ENCODE peak calls at places on chromosomes 3 and 15, in ten cellular contexts. H, Y, W, G, B, O, C, E, S and V are unnamed samples.

GRCh38 chr15:45200799-45201556 is 13.2 kb upstream of the SHF start:
- DNase-seq in H (peak; percentile 87), Y (peak; percentile 90), W (peak; percentile 85), G (peak; percentile 83), B (peak; percentile 72), O (peak; percentile 75), C (peak; percentile 85), E (peak; percentile 86), S (no peak), V (peak; percentile 90)

GRCh38 chr15:88193415-88193814 is 63.1 kb downstream of the NTRK3 start:
- DNase-seq in H (no peak), Y (no peak), W (no peak), G (no peak), B (no peak), O (no peak), C (no peak), E (no peak), S (no peak), V (no peak)

GRCh38 chr3:137978328-137978727 is 31.6 kb upstream of the CLDN18 start:
- DNase-seq in H (no peak), Y (no peak), W (no peak), G (no peak), B (no peak), O (no peak), C (no peak), E (no peak), S (no peak), V (no peak)

GRCh38 chr3:40043444-40043755 is 234.0 kb downstream of the MYRIP start:
- DNase-seq in H (no peak), Y (no peak), W (no peak), G (no peak), B (no peak), O (no peak), C (no peak), E (no peak), S (no peak), V (no peak)

GRCh38 chr3:185631508-185632206 is 45.6 kb downstream of the SENP2 start:
- DNase-seq in H (no peak), Y (no peak), W (no peak), G (no peak), B (no peak), O (no peak), C (no peak), E (no peak), S (no peak), V (no peak)

GRCh38 chr3:117238805-117239204 is 529.2 kb downstream of the TUSC7 start:
- DNase-seq in H (no peak), Y (no peak), W (no peak), G (no peak), B (no peak), O (no peak), C (no peak), E (no peak), S (no peak), V (no peak)

GRCh38 chr3:194824676-194825075 is 139.0 kb downstream of the FAM43A start:
- DNase-seq in H (no peak), Y (no peak), W (peak; percentile 75), G (peak; percentile 29), B (no peak), O (no peak), C (no peak), E (no peak), S (no peak), V (no peak)

GRCh38 chr3:94647131-94647530 is 584.3 kb downstream of the NSUN3 start:
- DNase-seq in H (no peak), Y (peak; percentile 45), W (no peak), G (no peak), B (no peak), O (no peak), C (no peak), E (no peak), S (no peak), V (no peak)

GRCh38 chr15:60228096-60228495 is 169.7 kb downstream of the ANXA2 start:
- DNase-seq in H (no peak), Y (no peak), W (no peak), G (no peak), B (no peak), O (no peak), C (no peak), E (no peak), S (no peak), V (no peak)

GRCh38 chr3:39291903-39292329 is 12.1 kb upstream of the CX3CR1 start:
- DNase-seq in H (peak; percentile 59), Y (peak; percentile 58), W (peak; percentile 67), G (peak; percentile 30), B (peak; percentile 50), O (no peak), C (peak; percentile 78), E (peak; percentile 66), S (no peak), V (peak; percentile 61)

GRCh38 chr3:15844889-15845288 is 47.1 kb upstream of the ANKRD28 start:
- DNase-seq in H (no peak), Y (no peak), W (no peak), G (no peak), B (no peak), O (no peak), C (no peak), E (no peak), S (no peak), V (no peak)

GRCh38 chr3:125715651-125716050 is 120.4 kb upstream of the OSBPL11 start:
- DNase-seq in H (no peak), Y (no peak), W (no peak), G (no peak), B (no peak), O (no peak), C (no peak), E (no peak), S (no peak), V (no peak)

GRCh38 chr15:55912982-55913381 is 80.4 kb downstream of the NEDD4 start:
- DNase-seq in H (no peak), Y (no peak), W (no peak), G (no peak), B (no peak), O (no peak), C (no peak), E (no peak), S (no peak), V (no peak)

GRCh38 chr15:55915876-55916567 is 77.4 kb downstream of the NEDD4 start:
- DNase-seq in H (no peak), Y (no peak), W (no peak), G (peak; percentile 56), B (no peak), O (no peak), C (no peak), E (no peak), S (no peak), V (no peak)

GRCh38 chr15:55916666-55917409 is 76.6 kb downstream of the NEDD4 start:
- DNase-seq in H (no peak), Y (peak; percentile 57), W (no peak), G (peak; percentile 91), B (no peak), O (no peak), C (no peak), E (no peak), S (no peak), V (no peak)

GRCh38 chr15:55914446-55914845 is 79.0 kb downstream of the NEDD4 start:
- DNase-seq in H (no peak), Y (no peak), W (no peak), G (no peak), B (no peak), O (no peak), C (no peak), E (no peak), S (no peak), V (no peak)

DNA sequence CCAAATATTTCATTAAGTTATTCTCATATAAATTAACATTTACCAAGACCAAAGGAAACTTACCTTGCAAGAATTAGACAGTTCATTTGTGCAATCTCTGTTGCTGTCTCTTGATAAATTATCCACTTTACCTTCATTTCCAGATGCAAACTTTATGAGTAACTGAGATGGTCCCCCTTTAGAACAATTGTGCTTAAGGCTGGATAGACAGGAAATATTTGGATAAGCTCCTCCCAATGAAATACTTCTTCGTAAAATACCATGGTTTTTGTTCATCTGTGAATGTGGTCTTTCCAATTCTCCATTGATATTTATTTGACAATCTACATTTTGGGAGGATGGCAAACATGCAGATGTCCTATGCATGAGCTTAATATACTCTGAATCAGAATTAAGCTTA is 78.2 kb downstream of the NEDD4 start:
- DNase-seq in H (no peak), Y (no peak), W (no peak), G (no peak), B (no peak), O (no peak), C (no peak), E (no peak), S (no peak), V (no peak)
- H3K4me3 ChIP-seq in H (no peak overlapping the region), Y (peak overlapping the region; percentile 47), W (peak overlapping the region; percentile 60), G (peak overlapping the region; percentile 45), B (no peak overlapping the region), O (no peak overlapping the region), C (no peak overlapping the region), E (no peak overlapping the region), S (no peak overlapping the region), V (no peak overlapping the region)

DNA sequence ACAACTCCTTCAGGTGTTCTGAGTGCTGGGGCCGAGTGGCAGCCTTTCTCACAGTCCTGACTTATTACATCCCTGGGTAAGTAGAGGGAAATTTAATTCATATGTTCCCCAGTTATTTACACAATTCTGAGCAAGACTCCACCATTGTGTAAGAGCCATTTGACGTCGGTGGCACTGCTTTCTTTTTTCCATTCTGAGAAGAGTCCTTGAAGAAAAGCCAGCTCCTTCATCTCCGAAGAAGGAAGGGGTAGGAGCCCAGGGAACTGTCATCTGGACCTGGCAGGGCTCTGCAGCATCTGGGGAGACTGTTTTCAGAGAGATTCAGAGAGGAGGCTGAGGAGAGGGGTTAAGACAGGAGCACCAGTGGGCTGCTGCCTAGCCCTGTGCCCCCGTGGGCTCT is 22.6 kb upstream of the MASP1 start:
- DNase-seq in H (no peak), Y (no peak), W (no peak), G (no peak), B (no peak), O (no peak), C (no peak), E (no peak), S (no peak), V (no peak)
- TF ChIP-seq CTCF in H (no peak), Y (no peak), W (no peak), G (no peak), B (no peak), O (no peak), C (no peak), E (no peak), S (no peak), V (no peak)

GRCh38 chr3:71984843-71985594 is 200.1 kb upstream of the PROK2 start:
- DNase-seq in H (no peak), Y (no peak), W (no peak), G (no peak), B (no peak), O (peak; percentile 97), C (no peak), E (no peak), S (no peak), V (no peak)
- TF ChIP-seq POLR2A in H (no peak), Y (no peak), W (no peak), G (no peak), B (no peak), O (no peak), C (no peak), E (no peak), S (no peak), V (no peak)

DNA sequence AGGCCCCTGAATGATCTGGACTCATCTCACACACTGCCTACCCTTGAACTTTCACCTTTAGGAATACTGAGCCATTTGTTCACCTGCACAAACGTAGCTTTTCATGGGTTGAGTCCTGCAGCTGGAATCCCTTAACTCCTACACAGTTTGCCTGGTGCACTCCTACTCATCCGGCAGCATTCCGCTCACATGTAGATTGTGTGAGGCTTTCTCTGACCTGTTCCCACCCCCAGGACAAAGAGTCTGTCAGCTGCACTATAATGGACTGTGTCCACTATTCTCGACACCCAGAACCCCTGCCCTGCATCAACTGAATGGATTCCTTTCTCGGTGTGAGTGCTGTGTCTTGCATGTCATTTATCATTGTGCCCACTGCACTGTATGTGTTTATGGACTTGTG is 54.8 kb downstream of the EPHB3 start:
- DNase-seq in H (no peak), Y (no peak), W (no peak), G (no peak), B (no peak), O (no peak), C (no peak), E (no peak), S (no peak), V (no peak)
- H3K4me3 ChIP-seq in H (no peak overlapping the region), Y (no peak overlapping the region), W (no peak overlapping the region), G (no peak overlapping the region), B (no peak overlapping the region), O (no peak overlapping the region), C (no peak overlapping the region), E (no peak overlapping the region), S (no peak overlapping the region), V (no peak overlapping the region)